ENCODE peak calls at places on chromosomes 2 and 18, in five cellular contexts. G, M, H, I and K are unnamed samples.

GRCh38 chr2:108447947-108448677 is 894 bp upstream of the GCC2 start:
- DNase-seq in G (no peak), I (no peak), M (no peak), H (no peak), K (no peak)

GRCh38 chr2:220670461-220670979 is 901.6 kb downstream of the EPHA4 start:
- DNase-seq in I (peak; percentile 11), G (no peak), H (no peak), M (no peak), K (no peak)

GRCh38 chr2:32904711-32905110 is 42.0 kb upstream of the LTBP1 start:
- DNase-seq in G (no peak), M (no peak), H (no peak), I (no peak), K (no peak)

GRCh38 chr2:45763256-45763655 is 111.8 kb downstream of the PRKCE start:
- DNase-seq in M (peak; percentile 76), G (no peak), H (no peak), I (no peak), K (no peak)

GRCh38 chr2:145623136-145623535 is 1103.2 kb upstream of the ZEB2 start:
- DNase-seq in H (no peak), M (peak; percentile 72), I (no peak), G (no peak), K (no peak)

GRCh38 chr2:99775585-99775984 is 285.8 kb upstream of the REV1 start:
- DNase-seq in G (no peak), I (no peak), H (no peak), M (peak; percentile 81), K (peak; percentile 56)

GRCh38 chr2:116133563-116133962 is 1680.9 kb upstream of the DDX18 start:
- DNase-seq in G (no peak), H (no peak), M (no peak), I (no peak), K (peak; percentile 3)

GRCh38 chr2:70992945-70993688 is 1.6 kb downstream of the TEX261 start:
- DNase-seq in H (no peak), M (no peak), I (no peak), G (no peak), K (no peak)

GRCh38 chr2:168758970-168759820 is 43.2 kb upstream of the NOSTRIN start:
- DNase-seq in G (no peak), M (peak; percentile 59), H (no peak), I (peak; percentile 9), K (peak; percentile 6)

GRCh38 chr2:171522804-171523338 is 597 bp downstream of the CYBRD1 start:
- DNase-seq in H (no peak), M (no peak), I (peak; percentile 48), G (peak; percentile 56), K (peak; percentile 26)

GRCh38 chr2:46814562-46814961 is 101.0 kb downstream of the MCFD2 start:
- DNase-seq in G (no peak), M (no peak), I (no peak), H (no peak), K (no peak)

GRCh38 chr2:118255771-118256372 is 167.6 kb downstream of the INSIG2 start:
- DNase-seq in M (no peak), H (no peak), G (no peak), I (peak; percentile 74), K (no peak)

GRCh38 chr2:13193075-13193474 is 476.3 kb downstream of the TRIB2 start:
- DNase-seq in I (no peak), M (peak; percentile 13), G (no peak), H (no peak), K (no peak)

GRCh38 chr2:136693966-136694365 is 71.4 kb upstream of the THSD7B start:
- DNase-seq in G (peak; percentile 26), I (no peak), H (no peak), M (no peak), K (no peak)

GRCh38 chr18:58183226-58183625 is 139.2 kb downstream of the NEDD4L start:
- DNase-seq in M (no peak), H (no peak), G (no peak), I (no peak), K (no peak)

GRCh38 chr2:20597868-20598183 is 53.1 kb downstream of the HS1BP3 start:
- DNase-seq in H (no peak), G (no peak), M (no peak), I (no peak), K (no peak)

GRCh38 chr2:88537640-88538039 is 85.1 kb upstream of the FOXI3 start:
- DNase-seq in H (peak; percentile 9), G (peak; percentile 59), I (no peak), M (no peak), K (no peak)

GRCh38 chr18:8034674-8035073 is 467.6 kb downstream of the PTPRM start:
- DNase-seq in M (no peak), G (no peak), H (no peak), I (no peak), K (no peak)

GRCh38 chr18:35049111-35050003 is 8.1 kb downstream of the MAPRE2 start:
- DNase-seq in M (no peak), H (no peak), G (no peak), I (no peak), K (no peak)

GRCh38 chr2:57204364-57204763 is 842.2 kb upstream of the VRK2 start:
- DNase-seq in M (no peak), G (peak; percentile 33), I (no peak), H (no peak), K (no peak)
- H3K18ac ChIP-seq in M (no peak overlapping the region), G (no peak overlapping the region), I (no peak overlapping the region), H (no peak overlapping the region), K (no peak overlapping the region)

DNA sequence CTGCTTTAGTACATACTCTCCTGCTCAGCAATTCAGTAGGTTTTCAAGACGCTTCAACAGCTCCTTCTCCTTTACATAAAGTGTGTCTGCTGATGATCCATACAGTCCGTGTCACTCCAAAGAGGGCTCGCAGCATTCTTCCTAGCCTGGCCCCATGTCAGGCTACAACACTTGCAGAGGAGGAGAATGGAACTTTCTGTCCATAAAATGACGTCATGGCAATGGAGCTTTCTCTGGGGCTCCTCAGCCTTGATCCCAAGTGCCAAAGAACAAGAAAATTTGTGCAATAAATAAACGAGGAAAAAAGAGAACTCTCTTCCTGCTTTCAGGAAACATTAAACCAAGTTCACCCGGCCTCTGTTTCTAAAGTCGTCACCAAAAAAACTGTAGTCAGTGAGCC is 199.5 kb upstream of the MEIS1 start:
- DNase-seq in M (no peak), I (no peak), H (no peak), G (no peak), K (no peak)
- H3K4me2 ChIP-seq in M (no peak overlapping the region), I (no peak overlapping the region), H (no peak overlapping the region), G (no peak overlapping the region), K (no peak overlapping the region)

DNA sequence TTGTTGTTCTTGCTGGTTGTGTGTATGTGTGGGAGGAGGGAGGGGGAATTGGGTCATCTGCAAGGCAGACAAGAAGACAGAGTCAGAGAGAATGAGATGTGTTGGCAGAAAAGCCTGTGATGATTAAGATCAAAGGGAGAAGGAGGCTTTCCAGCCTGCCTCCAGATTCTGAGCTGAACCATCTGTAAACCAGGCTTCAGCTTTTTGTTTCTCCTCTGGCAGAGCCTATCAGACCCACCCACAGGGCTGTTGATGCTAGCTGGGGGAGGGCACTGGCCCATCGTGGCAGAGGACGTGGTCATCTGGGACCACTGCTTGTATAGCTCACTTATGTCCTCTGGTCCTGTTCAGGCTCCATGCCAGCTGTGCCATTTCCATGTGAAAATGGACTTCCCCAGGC is 27.6 kb upstream of the COL6A3 start:
- DNase-seq in I (no peak), M (peak; percentile 89), G (no peak), H (no peak), K (no peak)
- H3K27ac ChIP-seq in I (no peak overlapping the region), M (peak overlapping the region; percentile 9), G (no peak overlapping the region), H (no peak overlapping the region), K (no peak overlapping the region)

GRCh38 chr18:9433616-9434239 is 41.6 kb upstream of the RALBP1 start:
- DNase-seq in I (no peak), M (peak; percentile 10), H (no peak), G (no peak), K (peak; percentile 39)
- H3K18ac ChIP-seq in I (peak overlapping the region; percentile 99), M (peak overlapping the region; percentile 10), H (peak overlapping the region; percentile 10), G (peak overlapping the region; percentile 82), K (no peak overlapping the region)